ENCODE peak calls at places on chromosomes 13 and 19, in four cellular contexts. S is HepG2, T is IMR-90, Q is neuronal stem cell. H is an unnamed sample.

GRCh38 chr19:3607398-3608078 is 863 bp upstream of the TBXA2R start:
- DNase-seq in S (no peak), T (no peak), Q (no peak), H (no peak)

GRCh38 chr13:66036024-66036614 is 1194.0 kb downstream of the PCDH9 start:
- DNase-seq in S (no peak), T (peak; percentile 4), Q (peak; percentile 44), H (peak; percentile 3)

GRCh38 chr13:32695602-32696250 is 109.5 kb downstream of the PDS5B start:
- DNase-seq in S (no peak), T (peak; percentile 2), Q (no peak), H (peak; percentile 20)

GRCh38 chr13:52695856-52696255 is 43.2 kb downstream of the SUGT1 start:
- DNase-seq in S (peak; percentile 20), T (peak; percentile 67), Q (no peak), H (peak; percentile 31)

GRCh38 chr19:33905937-33906577 is 109.4 kb downstream of the KCTD15 start:
- DNase-seq in S (no peak), T (no peak), Q (peak; percentile 63), H (peak; percentile 2)

GRCh38 chr19:18675779-18676178 is 7.7 kb upstream of the CRTC1 start:
- DNase-seq in S (no peak), T (no peak), Q (no peak), H (peak; percentile 40)

GRCh38 chr19:52428937-52429336 is at the start of gene ZNF534:
- DNase-seq in S (no peak), T (no peak), Q (no peak), H (no peak)

GRCh38 chr13:31970237-31970930 is 61.2 kb upstream of the FRY start:
- DNase-seq in S (no peak), T (peak; percentile 93), Q (no peak), H (peak; percentile 63)

GRCh38 chr19:2969104-2969504 is 8.3 kb upstream of the TLE6 start:
- DNase-seq in S (no peak), T (no peak), Q (no peak), H (no peak)

GRCh38 chr13:30340367-30341184 is 33.2 kb upstream of the KATNAL1 start:
- DNase-seq in S (no peak), T (peak; percentile 89), Q (no peak), H (peak; percentile 88)

GRCh38 chr19:4064551-4065260 is 2.0 kb downstream of the ZBTB7A start:
- DNase-seq in S (no peak), T (no peak), Q (no peak), H (peak; percentile 64)

GRCh38 chr13:106566682-106567420 is 1.1 kb downstream of the ARGLU1 start:
- DNase-seq in S (peak; percentile 32), T (peak; percentile 62), Q (no peak), H (peak; percentile 80)

GRCh38 chr19:48918801-48919247 is 14.7 kb upstream of the DHDH start:
- DNase-seq in S (no peak), T (no peak), Q (peak; percentile 52), H (no peak)

GRCh38 chr19:32702010-32702409 is 10.4 kb downstream of the NUDT19 start:
- DNase-seq in S (peak; percentile 62), T (no peak), Q (no peak), H (no peak)

GRCh38 chr13:43354147-43354945 is 331.0 kb downstream of the DNAJC15 start:
- DNase-seq in S (no peak), T (no peak), Q (no peak), H (no peak)

GRCh38 chr19:54335164-54335563 is 3.8 kb downstream of the LILRA4 start:
- DNase-seq in S (no peak), T (no peak), Q (no peak), H (no peak)

GRCh38 chr19:3949294-3949693 is 16.4 kb downstream of the NMRK2 start:
- DNase-seq in S (no peak), T (no peak), Q (no peak), H (no peak)

GRCh38 chr19:54190942-54191670 is at the start of gene TSEN34:
- DNase-seq in S (peak; percentile 71), T (peak; percentile 75), Q (peak; percentile 92), H (peak; percentile 93)

GRCh38 chr19:48424694-48425219 is 21.0 kb upstream of the GRWD1 start:
- DNase-seq in S (no peak), T (peak; percentile 72), Q (no peak), H (peak; percentile 59)

GRCh38 chr19:4519521-4520277 is 1.4 kb upstream of the PLIN4 start:
- DNase-seq in S (no peak), T (no peak), Q (no peak), H (no peak)

GRCh38 chr19:14516746-14517438 is 1.3 kb downstream of the DNAJB1 start:
- DNase-seq in S (no peak), T (no peak), Q (no peak), H (no peak)

GRCh38 chr19:42277821-42278809 is 9.1 kb downstream of the CIC start:
- DNase-seq in S (no peak), T (no peak), Q (no peak), H (peak; percentile 67)

GRCh38 chr19:13091400-13092161 is 11.1 kb downstream of the LYL1 start:
- DNase-seq in S (no peak), T (peak; percentile 75), Q (no peak), H (peak; percentile 79)

GRCh38 chr13:51731759-51732158 is 72.2 kb downstream of the DHRS12 start:
- DNase-seq in S (no peak), T (peak; percentile 54), Q (no peak), H (peak; percentile 75)

GRCh38 chr19:30479657-30480056 is 107.5 kb downstream of the ZNF536 start:
- DNase-seq in S (no peak), T (no peak), Q (no peak), H (no peak)

GRCh38 chr13:66635526-66635925 is 594.6 kb downstream of the PCDH9 start:
- DNase-seq in S (no peak), T (peak; percentile 93), Q (no peak), H (peak; percentile 80)

GRCh38 chr19:13537454-13537853 is 31.2 kb upstream of the CACNA1A start:
- DNase-seq in S (no peak), T (no peak), Q (no peak), H (no peak)

GRCh38 chr13:48531416-48532145 is 1.3 kb downstream of the RCBTB2 start:
- DNase-seq in S (peak; percentile 13), T (no peak), Q (no peak), H (no peak)

GRCh38 chr19:30681162-30681996 is 309.2 kb downstream of the ZNF536 start:
- DNase-seq in S (no peak), T (no peak), Q (no peak), H (no peak)

GRCh38 chr19:9054768-9055167 is 32.1 kb upstream of the OR1M1 start:
- DNase-seq in S (no peak), T (no peak), Q (peak; percentile 11), H (no peak)

GRCh38 chr19:50639121-50640112 is at the start of gene SYT3:
- DNase-seq in S (no peak), T (peak; percentile 27), Q (peak; percentile 66), H (peak; percentile 78)

GRCh38 chr19:7865262-7865911 is 8.8 kb downstream of the PRR36 start:
- DNase-seq in S (no peak), T (no peak), Q (no peak), H (no peak)

GRCh38 chr13:36818483-36819063 is 449 bp upstream of the RFXAP start:
- DNase-seq in S (no peak), T (no peak), Q (no peak), H (no peak)
- H3K9ac ChIP-seq in S (peak overlapping the region; percentile 50), T (peak overlapping the region; percentile 63), Q (no peak overlapping the region), H (peak overlapping the region; percentile 83)

GRCh38 chr19:35776102-35776788 is 881 bp downstream of the ARHGAP33 start:
- DNase-seq in S (no peak), T (no peak), Q (no peak), H (no peak)
- H3K36me3 ChIP-seq in S (no peaks in the 10 kb centered on the region), T (peaks cover 4% of the 10 kb centered on the region), Q (peaks cover 13% of the 10 kb centered on the region), H (no peaks in the 10 kb centered on the region)

GRCh38 chr13:114146173-114146572 is 13.8 kb upstream of the RASA3 start:
- DNase-seq in S (no peak), T (no peak), Q (no peak), H (no peak)

GRCh38 chr13:114145722-114146121 is 13.3 kb upstream of the RASA3 start:
- DNase-seq in S (no peak), T (no peak), Q (no peak), H (no peak)

GRCh38 chr13:114143806-114144605 is 11.6 kb upstream of the RASA3 start:
- DNase-seq in S (peak; percentile 74), T (no peak), Q (no peak), H (no peak)

GRCh38 chr13:114144606-114145244 is 12.3 kb upstream of the RASA3 start:
- DNase-seq in S (no peak), T (no peak), Q (no peak), H (no peak)

DNA sequence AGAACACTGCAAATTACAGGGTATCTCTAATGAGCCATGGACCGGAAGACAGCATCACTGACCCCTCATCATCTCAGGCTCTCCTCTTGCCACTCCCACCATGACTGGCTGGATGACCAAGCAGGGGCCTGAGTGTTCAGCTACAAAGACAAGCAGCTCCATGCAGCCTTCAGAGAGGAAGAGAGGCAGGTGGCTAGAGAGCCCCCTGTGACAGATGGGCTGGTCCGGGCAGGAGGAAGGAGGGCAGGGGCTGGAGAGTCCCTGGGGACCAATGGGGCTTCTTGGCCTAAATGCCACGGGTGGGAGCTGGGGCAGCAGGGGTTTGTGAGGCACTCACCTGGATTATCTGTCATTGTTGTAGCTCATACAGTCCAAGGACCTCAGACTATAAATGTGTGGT is 12.8 kb upstream of the RASA3 start:
- DNase-seq in S (no peak), T (no peak), Q (no peak), H (no peak)
- H3K9ac ChIP-seq in S (no peak overlapping the region), T (no peak overlapping the region), Q (no peak overlapping the region), H (no peak overlapping the region)

GRCh38 chr19:10913716-10914340 is 14.6 kb downstream of the YIPF2 start:
- DNase-seq in S (no peak), T (no peak), Q (no peak), H (no peak)
- H3K36me3 ChIP-seq in S (peaks cover 61% of the 10 kb centered on the region), T (peaks cover 46% of the 10 kb centered on the region), Q (peaks cover 38% of the 10 kb centered on the region), H (peaks cover 36% of the 10 kb centered on the region)

GRCh38 chr19:17527326-17527725 is 15.9 kb downstream of the PGLS start:
- DNase-seq in S (no peak), T (no peak), Q (no peak), H (no peak)

GRCh38 chr19:17524651-17525050 is 13.2 kb downstream of the PGLS start:
- DNase-seq in S (no peak), T (no peak), Q (no peak), H (no peak)

GRCh38 chr19:17525141-17525540 is 13.7 kb downstream of the PGLS start:
- DNase-seq in S (no peak), T (no peak), Q (no peak), H (no peak)

GRCh38 chr19:17528610-17529009 is 17.2 kb downstream of the PGLS start:
- DNase-seq in S (no peak), T (no peak), Q (no peak), H (no peak)

GRCh38 chr19:17526922-17527321 is 15.5 kb downstream of the PGLS start:
- DNase-seq in S (no peak), T (no peak), Q (no peak), H (no peak)
- H3K9ac ChIP-seq in S (no peak overlapping the region), T (no peak overlapping the region), Q (no peak overlapping the region), H (no peak overlapping the region)